ENCODE peak calls at places on chromosome 17, in four cellular contexts. One of them, this sample, is unnamed.

GRCh38 chr17:62648954-62649294 is 21.5 kb downstream of the MRC2 start:
- DNase-seq in sigmoid colon: peak; percentile 59
- DNase-seq in GM12865: no peak
- DNase-seq in fibroblast of the aortic adventitia: no peak
- DNase-seq in this sample: no peak

GRCh38 chr17:28887871-28888471 is 9.6 kb downstream of the FLOT2 start:
- DNase-seq in GM12865: peak; percentile 44
- DNase-seq in fibroblast of the aortic adventitia: no peak
- DNase-seq in sigmoid colon: no peak
- DNase-seq in this sample: no peak

GRCh38 chr17:74431568-74432483 is at the start of gene GPRC5C:
- DNase-seq in fibroblast of the aortic adventitia: peak; percentile 8
- DNase-seq in sigmoid colon: peak; percentile 80
- DNase-seq in GM12865: peak; percentile 52
- DNase-seq in this sample: no peak

GRCh38 chr17:82889496-82890338 is 49.9 kb upstream of the ZNF750 start:
- DNase-seq in GM12865: no peak
- DNase-seq in fibroblast of the aortic adventitia: no peak
- DNase-seq in sigmoid colon: no peak
- DNase-seq in this sample: no peak

GRCh38 chr17:67272312-67273050 is 27.5 kb upstream of the HELZ start:
- DNase-seq in GM12865: peak; percentile 42
- DNase-seq in fibroblast of the aortic adventitia: no peak
- DNase-seq in sigmoid colon: no peak
- DNase-seq in this sample: no peak

GRCh38 chr17:75589919-75590303 is 2.3 kb downstream of the MYO15B start:
- DNase-seq in GM12865: no peak
- DNase-seq in sigmoid colon: peak; percentile 74
- DNase-seq in fibroblast of the aortic adventitia: no peak
- DNase-seq in this sample: no peak

GRCh38 chr17:5793899-5794298 is 209.6 kb upstream of the NLRP1 start:
- DNase-seq in sigmoid colon: no peak
- DNase-seq in GM12865: peak; percentile 10
- DNase-seq in fibroblast of the aortic adventitia: no peak
- DNase-seq in this sample: no peak

GRCh38 chr17:77316651-77317050 is 175.9 kb downstream of the SEC14L1 start:
- DNase-seq in sigmoid colon: no peak
- DNase-seq in fibroblast of the aortic adventitia: no peak
- DNase-seq in GM12865: no peak
- DNase-seq in this sample: no peak

GRCh38 chr17:48510761-48511604 is 19.8 kb downstream of the HOXB1 start:
- DNase-seq in sigmoid colon: no peak
- DNase-seq in fibroblast of the aortic adventitia: peak; percentile 92
- DNase-seq in GM12865: peak; percentile 86
- DNase-seq in this sample: peak; percentile 95

DNA sequence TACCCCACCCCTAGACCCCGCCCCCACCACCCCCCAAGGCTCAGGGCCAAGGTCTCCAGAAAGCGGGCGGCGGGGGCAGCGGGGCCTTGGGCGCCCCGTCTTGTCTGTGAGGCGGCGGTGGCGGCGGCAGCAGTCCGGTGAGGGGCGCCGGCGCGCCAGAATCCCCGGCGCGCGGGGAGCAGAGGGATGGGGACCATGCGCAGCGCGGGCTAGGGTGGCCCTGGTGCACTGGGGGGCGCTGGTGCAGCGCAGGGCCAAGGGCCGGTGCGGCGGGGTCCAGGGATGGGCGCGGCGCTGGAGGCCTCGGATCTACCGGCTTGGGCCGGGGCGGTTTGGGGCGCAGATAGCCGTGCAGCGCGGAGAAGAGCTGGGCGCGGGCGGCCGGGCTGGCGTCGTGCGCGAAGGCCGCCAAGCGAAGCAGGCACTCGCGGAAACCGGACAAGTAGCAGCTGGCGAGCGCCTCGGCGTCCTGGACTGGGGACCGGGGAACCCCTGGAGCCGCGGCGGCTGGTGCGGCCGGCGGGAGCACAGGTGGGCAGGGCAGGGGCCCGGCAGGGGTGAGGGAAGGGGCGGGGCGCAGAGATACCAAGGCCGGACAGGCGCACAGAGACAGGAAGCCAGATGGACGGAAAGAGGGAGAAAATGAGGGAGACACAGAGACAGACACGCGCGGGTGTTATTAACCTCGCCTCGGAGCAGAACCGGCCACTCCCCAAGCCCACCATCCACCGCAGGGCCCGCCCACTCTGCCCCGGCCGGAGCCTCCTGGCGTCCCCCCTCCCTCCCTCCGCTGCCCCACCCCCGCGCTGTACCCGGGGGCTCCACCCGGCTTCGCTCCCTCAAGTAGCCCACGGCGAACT is 2.1 kb downstream of the HES7 start:
- DNase-seq in GM12865: peak; percentile 86
- DNase-seq in sigmoid colon: peak; percentile 78
- DNase-seq in fibroblast of the aortic adventitia: peak; percentile 45
- DNase-seq in this sample: peak; percentile 56
- H3K4me3 ChIP-seq in GM12865: peak overlapping the region; percentile 77
- H3K4me3 ChIP-seq in sigmoid colon: peak overlapping the region; percentile 27
- H3K4me3 ChIP-seq in fibroblast of the aortic adventitia: peak overlapping the region; percentile 71
- H3K4me3 ChIP-seq in this sample: peak overlapping the region; percentile 69

GRCh38 chr17:78605886-78606285 is 28.7 kb upstream of the DNAH17 start:
- DNase-seq in GM12865: no peak
- DNase-seq in sigmoid colon: no peak
- DNase-seq in fibroblast of the aortic adventitia: no peak
- DNase-seq in this sample: no peak
- TF ChIP-seq CTCF in GM12865: no peak
- TF ChIP-seq CTCF in sigmoid colon: no peak
- TF ChIP-seq CTCF in fibroblast of the aortic adventitia: no peak
- TF ChIP-seq CTCF in this sample: no peak

DNA sequence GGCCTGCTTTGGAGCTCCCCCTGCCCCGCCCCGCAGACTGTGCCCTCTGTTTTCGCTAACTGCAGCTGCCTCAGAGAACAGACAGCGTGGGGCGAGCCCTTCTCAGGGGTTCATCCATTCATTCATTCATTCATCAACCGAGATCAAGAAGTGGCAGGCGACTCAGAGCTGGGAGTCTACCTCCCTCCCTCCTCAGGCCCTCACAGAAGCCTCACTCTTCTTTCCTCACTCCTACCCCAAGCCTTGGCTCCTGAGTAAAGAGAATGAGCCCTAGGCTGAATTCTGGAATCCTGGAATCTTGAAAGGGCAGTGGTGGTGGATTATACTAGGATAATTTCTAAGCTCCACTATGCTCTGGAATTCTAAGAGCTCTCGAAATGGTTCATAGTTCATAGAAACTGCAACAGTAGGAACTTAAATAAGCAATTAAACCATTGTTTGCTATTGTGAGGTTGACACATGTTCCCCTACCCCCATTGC is 2.3 kb upstream of the DLX3 start:
- DNase-seq in sigmoid colon: no peak
- DNase-seq in fibroblast of the aortic adventitia: no peak
- DNase-seq in GM12865: no peak
- DNase-seq in this sample: no peak
- H3K4me3 ChIP-seq in sigmoid colon: no peak overlapping the region
- H3K4me3 ChIP-seq in fibroblast of the aortic adventitia: no peak overlapping the region
- H3K4me3 ChIP-seq in GM12865: no peak overlapping the region
- H3K4me3 ChIP-seq in this sample: no peak overlapping the region

GRCh38 chr17:45451131-45451530 is 18.5 kb upstream of the ARHGAP27 start:
- DNase-seq in fibroblast of the aortic adventitia: no peak
- DNase-seq in GM12865: no peak
- DNase-seq in sigmoid colon: peak; percentile 52
- DNase-seq in this sample: no peak
- TF ChIP-seq CTCF in fibroblast of the aortic adventitia: no peak
- TF ChIP-seq CTCF in GM12865: no peak
- TF ChIP-seq CTCF in sigmoid colon: no peak
- TF ChIP-seq CTCF in this sample: no peak

GRCh38 chr17:40111221-40112128 is 10.3 kb upstream of the MSL1 start:
- DNase-seq in sigmoid colon: peak; percentile 99
- DNase-seq in fibroblast of the aortic adventitia: peak; percentile 100
- DNase-seq in GM12865: peak; percentile 88
- DNase-seq in this sample: peak; percentile 98

GRCh38 chr17:40113110-40113960 is 8.4 kb upstream of the MSL1 start:
- DNase-seq in sigmoid colon: peak; percentile 98
- DNase-seq in GM12865: peak; percentile 96
- DNase-seq in fibroblast of the aortic adventitia: peak; percentile 98
- DNase-seq in this sample: peak; percentile 95

GRCh38 chr17:40112718-40113109 is 9.1 kb upstream of the MSL1 start:
- DNase-seq in fibroblast of the aortic adventitia: no peak
- DNase-seq in GM12865: no peak
- DNase-seq in sigmoid colon: peak; percentile 72
- DNase-seq in this sample: no peak

GRCh38 chr17:40113961-40114272 is 7.9 kb upstream of the MSL1 start:
- DNase-seq in sigmoid colon: no peak
- DNase-seq in fibroblast of the aortic adventitia: no peak
- DNase-seq in GM12865: no peak
- DNase-seq in this sample: peak; percentile 60

DNA sequence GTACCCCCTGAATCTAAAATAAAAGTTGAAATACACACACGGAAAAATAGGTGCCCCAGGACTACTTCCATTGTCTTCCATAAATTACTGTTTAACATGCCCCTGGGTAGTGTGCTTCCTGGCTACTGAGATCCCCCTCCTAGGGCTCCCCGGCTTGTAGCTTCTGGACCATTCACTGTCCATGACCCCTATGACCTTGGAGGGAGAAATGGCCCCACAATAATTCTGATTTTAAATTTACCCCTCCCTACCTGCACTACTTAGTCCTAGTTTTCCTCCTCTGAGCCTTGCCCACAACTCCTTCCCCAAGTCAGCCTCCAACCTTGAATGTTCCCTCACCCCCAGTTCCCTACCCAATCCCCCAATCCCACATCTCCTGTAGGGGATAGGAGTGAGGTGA is 9.6 kb upstream of the MSL1 start:
- DNase-seq in sigmoid colon: peak; percentile 60
- DNase-seq in fibroblast of the aortic adventitia: no peak
- DNase-seq in GM12865: no peak
- DNase-seq in this sample: no peak
- H3K4me3 ChIP-seq in sigmoid colon: no peak overlapping the region
- H3K4me3 ChIP-seq in fibroblast of the aortic adventitia: no peak overlapping the region
- H3K4me3 ChIP-seq in GM12865: no peak overlapping the region
- H3K4me3 ChIP-seq in this sample: no peak overlapping the region

DNA sequence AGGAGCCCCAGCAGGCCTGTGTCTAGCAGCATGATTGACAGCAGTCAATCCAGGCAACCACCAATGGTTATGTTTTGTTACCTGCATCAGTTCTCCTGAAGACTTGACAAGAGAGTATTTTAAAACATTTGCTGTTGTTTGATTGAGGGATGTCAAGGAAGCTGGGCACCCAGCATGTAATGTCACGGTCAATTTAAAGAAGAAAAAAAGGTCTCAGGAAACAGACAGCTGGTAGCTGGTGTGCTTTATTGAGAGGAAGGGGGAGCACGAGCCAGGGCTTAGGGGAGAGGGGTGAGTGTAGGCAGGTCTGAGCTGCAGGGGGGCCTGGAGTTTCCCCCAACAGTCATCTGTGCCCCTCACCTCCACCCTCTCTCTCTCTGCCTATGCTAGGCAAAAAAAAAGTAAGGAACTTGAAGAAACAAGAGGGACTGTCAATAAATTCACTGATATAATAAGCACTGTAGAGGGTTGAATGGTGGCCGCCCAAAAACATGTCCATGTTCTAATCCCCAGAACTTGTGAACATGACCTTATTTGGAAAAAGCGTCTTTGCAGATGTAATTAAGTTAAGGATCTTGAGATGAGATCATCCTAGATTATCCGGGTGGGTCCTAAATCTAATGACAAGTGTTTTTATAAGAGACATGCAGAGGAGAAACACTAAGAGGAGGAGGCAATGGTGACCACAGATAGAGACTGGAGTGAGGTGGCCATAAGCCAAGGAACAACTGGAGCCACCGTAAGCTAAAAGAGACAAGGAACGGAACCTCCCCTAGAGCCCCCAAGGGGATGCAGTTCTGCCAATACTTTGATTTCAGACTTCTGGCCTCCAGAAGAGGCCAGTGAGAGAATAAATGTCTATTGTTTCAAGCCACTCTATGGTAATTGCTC is 14.5 kb downstream of the TSPOAP1 start:
- DNase-seq in sigmoid colon: no peak
- DNase-seq in fibroblast of the aortic adventitia: no peak
- DNase-seq in GM12865: no peak
- DNase-seq in this sample: no peak
- TF ChIP-seq CTCF in sigmoid colon: no peak
- TF ChIP-seq CTCF in fibroblast of the aortic adventitia: no peak
- TF ChIP-seq CTCF in GM12865: no peak
- TF ChIP-seq CTCF in this sample: no peak

GRCh38 chr17:55742272-55743102 is 8.4 kb upstream of the PCTP start:
- DNase-seq in sigmoid colon: no peak
- DNase-seq in GM12865: peak; percentile 56
- DNase-seq in fibroblast of the aortic adventitia: no peak
- DNase-seq in this sample: no peak
- H3K4me3 ChIP-seq in sigmoid colon: no peak overlapping the region
- H3K4me3 ChIP-seq in GM12865: no peak overlapping the region
- H3K4me3 ChIP-seq in fibroblast of the aortic adventitia: no peak overlapping the region
- H3K4me3 ChIP-seq in this sample: no peak overlapping the region

GRCh38 chr17:32489320-32490100 is 2.7 kb downstream of the CDK5R1 start:
- DNase-seq in fibroblast of the aortic adventitia: no peak
- DNase-seq in GM12865: peak; percentile 58
- DNase-seq in sigmoid colon: no peak
- DNase-seq in this sample: no peak
- TF ChIP-seq CTCF in fibroblast of the aortic adventitia: no peak
- TF ChIP-seq CTCF in GM12865: no peak
- TF ChIP-seq CTCF in sigmoid colon: no peak
- TF ChIP-seq CTCF in this sample: no peak

DNA sequence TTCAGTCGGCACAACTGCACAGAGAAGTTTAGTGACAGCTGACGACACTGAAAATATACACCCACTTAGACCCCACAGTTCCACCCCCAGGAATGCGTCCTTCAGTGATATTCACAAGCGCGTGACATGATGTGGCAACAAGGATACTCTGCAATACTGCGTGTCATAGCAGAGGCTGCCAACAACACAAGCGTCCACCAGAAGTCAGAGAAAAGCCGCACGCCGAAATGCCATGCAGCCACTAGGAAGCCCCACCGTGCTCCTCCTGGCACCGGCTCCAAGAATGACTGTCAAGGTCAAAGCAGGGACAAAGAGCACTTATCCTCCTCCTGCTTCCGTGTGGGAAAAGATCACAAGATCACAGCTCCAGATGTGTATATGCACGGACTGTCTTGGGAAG is 3.5 kb downstream of the ATP2A3 start:
- DNase-seq in sigmoid colon: no peak
- DNase-seq in GM12865: no peak
- DNase-seq in fibroblast of the aortic adventitia: no peak
- DNase-seq in this sample: peak; percentile 60
- H3K4me3 ChIP-seq in sigmoid colon: no peak overlapping the region
- H3K4me3 ChIP-seq in GM12865: no peak overlapping the region
- H3K4me3 ChIP-seq in fibroblast of the aortic adventitia: no peak overlapping the region
- H3K4me3 ChIP-seq in this sample: no peak overlapping the region

This sample was measured in AG10803.